ENCODE peak calls at places on chromosomes 16 and 17, in four cellular contexts. M is NCI-H526 treated with DMSO at 0.1 percent for 48 hours; S is AG10803; A is CD4-positive, alpha-beta T cell. Q is an unnamed sample.

GRCh38 chr17:49633250-49633649 is 44.6 kb downstream of the SPOP start:
- DNase-seq in A (no peak), M (no peak), S (no peak), Q (no peak)

GRCh38 chr17:1965556-1966273 is 59.4 kb downstream of the RTN4RL1 start:
- DNase-seq in S (peak), M (no peak), A (no peak), Q (no peak)

GRCh38 chr16:75377971-75378386 is 55.3 kb downstream of the CFDP1 start:
- DNase-seq in A (no peak), S (peak), M (no peak), Q (peak)

GRCh38 chr17:61562287-61562686 is 28.7 kb downstream of the NACA2 start:
- DNase-seq in M (no peak), A (no peak), S (no peak), Q (no peak)

GRCh38 chr17:76272541-76273434 is 7.6 kb downstream of the UBALD2 start:
- DNase-seq in A (no peak), M (no peak), S (no peak), Q (no peak)

GRCh38 chr16:8130197-8130596 is 460.1 kb downstream of the TMEM114 start:
- DNase-seq in S (no peak), A (no peak), M (no peak), Q (no peak)

GRCh38 chr17:29240477-29240876 is 6.2 kb upstream of the CRYBA1 start:
- DNase-seq in S (peak), A (no peak), M (no peak), Q (no peak)

GRCh38 chr17:12064395-12064794 is 43.7 kb downstream of the MAP2K4 start:
- DNase-seq in S (no peak), M (no peak), A (no peak), Q (no peak)

GRCh38 chr16:1696863-1697262 is 9.1 kb upstream of the MAPK8IP3 start:
- DNase-seq in A (no peak), S (no peak), M (no peak), Q (no peak)

GRCh38 chr17:61286449-61286848 is 113.2 kb upstream of the TBX2 start:
- DNase-seq in A (no peak), S (no peak), M (no peak), Q (no peak)

GRCh38 chr17:50345443-50346312 is at the start of gene XYLT2:
- DNase-seq in S (peak), M (peak), A (peak), Q (peak)

GRCh38 chr16:12573730-12574383 is 229.8 kb downstream of the CPPED1 start:
- DNase-seq in M (peak), A (peak), S (peak), Q (peak)

GRCh38 chr17:5485270-5486205 is at the start of gene DERL2:
- DNase-seq in M (no peak), A (no peak), S (peak), Q (no peak)

GRCh38 chr16:88430524-88431446 is 22.3 kb upstream of the ZFPM1 start:
- DNase-seq in S (no peak), M (no peak), A (peak), Q (peak)

GRCh38 chr17:4940625-4941021 is 555 bp downstream of the RNF167 start:
- DNase-seq in M (no peak), S (no peak), A (peak), Q (no peak)

GRCh38 chr17:82667668-82668000 is 19.4 kb upstream of the WDR45B start:
- DNase-seq in M (no peak), A (no peak), S (no peak), Q (no peak)

Q was measured in AG20443.